ENCODE peak calls at places on chromosome 18, in four cellular contexts. H, V, Z and D are unnamed samples.

GRCh38 chr18:72866901-72867701 is 686 bp downstream of the NETO1 start:
- DNase-seq in Z (no peak), H (no peak), V (peak), D (no peak)

GRCh38 chr18:57983472-57983871 is 60.6 kb upstream of the NEDD4L start:
- DNase-seq in Z (no peak), V (no peak), H (no peak), D (no peak)

GRCh38 chr18:13392029-13392750 is 173.6 kb downstream of the LDLRAD4 start:
- DNase-seq in H (no peak), V (no peak), Z (no peak), D (no peak)

GRCh38 chr18:24678113-24678512 is 217.7 kb downstream of the HRH4 start:
- DNase-seq in Z (no peak), H (no peak), V (no peak), D (no peak)

GRCh38 chr18:68440433-68440832 is 274.5 kb downstream of the TMX3 start:
- DNase-seq in V (no peak), Z (no peak), H (no peak), D (no peak)

GRCh38 chr18:75124967-75125358 is 84.0 kb downstream of the PTGR3 start:
- DNase-seq in H (no peak), V (peak), Z (no peak), D (no peak)

GRCh38 chr18:60377778-60378469 is 5.3 kb upstream of the MC4R start:
- DNase-seq in Z (no peak), H (no peak), V (no peak), D (no peak)

GRCh38 chr18:57002627-57003026 is 144.3 kb upstream of the BOD1L2 start:
- DNase-seq in Z (no peak), H (no peak), V (no peak), D (peak)

GRCh38 chr18:61333271-61333745 is at the start of gene CDH20:
- DNase-seq in V (no peak), H (no peak), Z (no peak), D (no peak)

GRCh38 chr18:8800876-8801262 is 95.5 kb downstream of the MTCL1 start:
- DNase-seq in H (no peak), V (no peak), Z (no peak), D (no peak)

GRCh38 chr18:76979906-76980305 is 152.7 kb downstream of the MBP start:
- DNase-seq in V (no peak), H (no peak), Z (no peak), D (no peak)

GRCh38 chr18:55559735-55560134 is 28.3 kb downstream of the TCF4 start:
- DNase-seq in H (no peak), Z (no peak), V (no peak), D (no peak)